ENCODE peak calls at places on chromosomes 12 and 14, in four cellular contexts. N is body of pancreas; G is CD4-positive, alpha-beta T cell; R is nephron progenitor cell. A is an unnamed sample.

GRCh38 chr12:109760031-109760929 is 46.7 kb downstream of the FAM222A start:
- DNase-seq in G (no peak), N (peak), R (peak), A (peak)

GRCh38 chr12:109763201-109763841 is 49.7 kb downstream of the FAM222A start:
- DNase-seq in G (no peak), N (peak), R (no peak), A (no peak)

GRCh38 chr12:65565601-65566560 is 258.4 kb upstream of the HMGA2 start:
- DNase-seq in R (no peak), N (no peak), G (no peak), A (no peak)

GRCh38 chr12:52232916-52233461 is at the start of gene KRT7:
- DNase-seq in G (no peak), N (peak), R (peak), A (no peak)

GRCh38 chr12:103858953-103859601 is 18.0 kb upstream of the NT5DC3 start:
- DNase-seq in R (no peak), N (no peak), G (no peak), A (no peak)

GRCh38 chr12:76720068-76720467 is 43.8 kb upstream of the ZDHHC17 start:
- DNase-seq in G (no peak), N (no peak), R (no peak), A (no peak)

GRCh38 chr14:85090681-85091080 is 439.3 kb upstream of the FLRT2 start:
- DNase-seq in R (no peak), N (no peak), G (no peak), A (no peak)

GRCh38 chr12:76183459-76184186 is 99.1 kb upstream of the NAP1L1 start:
- DNase-seq in N (no peak), G (no peak), R (no peak), A (no peak)

GRCh38 chr12:101107032-101107763 is 102.8 kb downstream of the SLC5A8 start:
- DNase-seq in G (no peak), R (no peak), N (no peak), A (no peak)

GRCh38 chr14:39203659-39204606 is 28.9 kb downstream of the PNN start:
- DNase-seq in R (no peak), N (no peak), G (no peak), A (no peak)

GRCh38 chr12:98373019-98373554 is 142.3 kb upstream of the TMPO start:
- DNase-seq in R (peak), N (no peak), G (no peak), A (no peak)

GRCh38 chr12:98371419-98371818 is 144.0 kb upstream of the TMPO start:
- DNase-seq in G (no peak), R (no peak), N (no peak), A (no peak)

GRCh38 chr12:98370976-98371375 is 144.4 kb upstream of the TMPO start:
- DNase-seq in R (no peak), N (no peak), G (no peak), A (no peak)

GRCh38 chr12:98372340-98373018 is 142.9 kb upstream of the TMPO start:
- DNase-seq in G (no peak), R (no peak), N (no peak), A (no peak)

GRCh38 chr12:98373982-98374381 is 141.4 kb upstream of the TMPO start:
- DNase-seq in R (no peak), G (no peak), N (no peak), A (no peak)
- TF ChIP-seq CTCF in R (peak), G (no peak), N (no peak), A (no peak)

DNA sequence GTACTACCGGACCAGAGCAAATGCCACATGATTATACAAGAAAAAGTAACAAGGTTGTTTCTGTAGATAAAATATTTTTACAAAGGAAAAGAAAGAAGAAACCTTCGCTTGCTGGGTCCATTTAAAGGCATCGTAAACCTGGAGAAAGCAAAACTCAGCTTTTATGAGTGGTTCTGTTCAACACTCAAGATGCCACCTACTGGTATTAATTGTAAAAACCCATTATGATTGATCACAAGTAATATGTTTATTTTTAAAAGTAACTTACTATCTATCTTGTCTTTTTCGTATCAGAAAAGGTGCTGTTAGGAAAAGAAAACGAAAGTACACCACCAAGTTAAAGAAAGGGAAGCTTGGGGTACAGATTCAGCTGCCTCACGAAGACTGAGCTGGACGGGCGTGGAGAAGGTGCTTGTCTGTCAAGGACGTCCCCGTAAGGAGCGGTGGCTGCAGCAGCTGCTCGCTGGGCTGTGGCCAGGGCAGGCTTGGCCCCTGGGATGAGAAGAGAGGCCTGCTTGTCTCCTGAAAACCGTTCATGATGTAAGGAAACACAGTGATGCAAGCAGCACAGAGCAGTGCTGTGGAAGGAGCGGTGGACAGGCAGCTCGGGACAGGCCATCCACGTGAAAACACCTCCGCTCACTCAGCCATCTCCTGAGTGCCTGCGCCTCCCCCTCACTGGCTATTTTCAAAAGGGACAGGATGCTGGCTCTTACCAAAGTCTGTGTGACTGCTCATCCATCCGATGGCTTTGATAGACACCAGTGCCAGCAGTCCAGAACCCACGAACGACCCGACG is 25.0 kb downstream of the SLC15A4 start:
- DNase-seq in R (peak), N (no peak), G (no peak), A (no peak)
- TF ChIP-seq CTCF in R (no peak), N (no peak), G (no peak), A (peak)

DNA sequence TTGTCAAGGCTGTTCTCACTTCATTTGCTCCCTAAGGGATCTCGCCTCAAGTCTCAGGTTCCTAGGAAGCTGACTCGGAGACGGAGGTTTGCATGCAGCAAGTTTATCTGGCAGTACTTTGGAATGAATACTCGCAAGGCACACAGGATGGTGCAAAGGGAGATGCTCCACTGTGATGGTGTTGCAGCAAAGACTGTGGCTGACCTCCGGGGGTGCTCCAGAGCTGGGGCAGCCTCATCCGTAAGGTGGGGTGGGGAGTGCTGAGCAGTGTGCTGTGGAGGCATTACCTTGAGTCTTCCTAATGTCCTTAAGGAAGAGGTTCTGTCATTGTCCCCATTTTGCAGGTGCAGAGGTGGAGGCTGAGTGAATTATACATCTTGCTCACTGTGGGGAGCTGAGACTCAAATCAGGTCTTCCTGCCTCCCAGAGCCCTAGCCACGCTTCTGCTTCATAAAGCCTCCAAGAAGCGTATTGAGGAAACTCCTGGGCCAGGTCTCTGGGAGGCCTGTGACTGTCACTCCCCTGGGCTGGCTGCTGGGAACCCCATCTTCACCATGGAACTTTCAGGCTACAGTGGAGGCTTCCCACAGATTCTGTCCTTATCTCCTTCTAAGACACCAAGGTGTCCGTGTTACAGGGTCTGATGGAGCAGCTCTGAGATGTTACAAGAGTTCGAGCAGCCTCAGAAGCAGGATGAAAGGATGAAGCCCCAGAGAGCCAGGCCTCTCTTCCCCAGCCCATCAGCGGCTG is 39.5 kb downstream of the GALNT16 start:
- DNase-seq in N (no peak), R (no peak), G (no peak), A (no peak)
- TF ChIP-seq CTCF in N (no peak), R (peak), G (no peak), A (no peak)

GRCh38 chr14:100640481-100641273 is 53.5 kb upstream of the BEGAIN start:
- DNase-seq in N (no peak), G (peak), R (no peak), A (peak)
- TF ChIP-seq CTCF in N (no peak), G (peak), R (no peak), A (no peak)

GRCh38 chr12:6685814-6686213 is 3.4 kb downstream of the ZNF384 start:
- DNase-seq in N (no peak), G (no peak), R (no peak), A (no peak)

GRCh38 chr12:6688543-6688999 is 604 bp downstream of the ZNF384 start:
- DNase-seq in N (peak), G (peak), R (no peak), A (peak)

GRCh38 chr12:6691473-6691872 is 2.3 kb upstream of the ZNF384 start:
- DNase-seq in G (no peak), N (no peak), R (no peak), A (no peak)

GRCh38 chr12:6692888-6693287 is 3.7 kb upstream of the ZNF384 start:
- DNase-seq in G (no peak), N (no peak), R (no peak), A (no peak)

GRCh38 chr12:6689000-6689882 is at the start of gene ZNF384:
- DNase-seq in R (peak), G (peak), N (peak), A (peak)
- TF ChIP-seq CTCF in R (no peak), G (peak), N (no peak), A (no peak)

GRCh38 chr12:58933068-58933681 is 12.9 kb upstream of the LRIG3 start:
- DNase-seq in G (no peak), R (no peak), N (no peak), A (no peak)

GRCh38 chr12:58934528-58934927 is 14.2 kb upstream of the LRIG3 start:
- DNase-seq in R (no peak), G (no peak), N (no peak), A (no peak)

GRCh38 chr12:58930770-58931324 is 10.5 kb upstream of the LRIG3 start:
- DNase-seq in G (no peak), R (no peak), N (no peak), A (no peak)

GRCh38 chr12:58927112-58927511 is 6.8 kb upstream of the LRIG3 start:
- DNase-seq in G (no peak), R (no peak), N (no peak), A (no peak)

GRCh38 chr12:58931518-58931917 is 11.2 kb upstream of the LRIG3 start:
- DNase-seq in R (no peak), N (no peak), G (no peak), A (no peak)
- TF ChIP-seq CTCF in R (no peak), N (no peak), G (no peak), A (no peak)

GRCh38 chr14:79587194-79587593 is 624.1 kb downstream of the DIO2 start:
- DNase-seq in G (no peak), R (no peak), N (no peak), A (no peak)

GRCh38 chr14:79583738-79584405 is 627.4 kb downstream of the DIO2 start:
- DNase-seq in N (no peak), G (no peak), R (no peak), A (no peak)

GRCh38 chr14:79585845-79586244 is 625.5 kb downstream of the DIO2 start:
- DNase-seq in G (no peak), R (no peak), N (no peak), A (no peak)

GRCh38 chr14:79586401-79586800 is 624.9 kb downstream of the DIO2 start:
- DNase-seq in R (no peak), N (peak), G (no peak), A (no peak)

DNA sequence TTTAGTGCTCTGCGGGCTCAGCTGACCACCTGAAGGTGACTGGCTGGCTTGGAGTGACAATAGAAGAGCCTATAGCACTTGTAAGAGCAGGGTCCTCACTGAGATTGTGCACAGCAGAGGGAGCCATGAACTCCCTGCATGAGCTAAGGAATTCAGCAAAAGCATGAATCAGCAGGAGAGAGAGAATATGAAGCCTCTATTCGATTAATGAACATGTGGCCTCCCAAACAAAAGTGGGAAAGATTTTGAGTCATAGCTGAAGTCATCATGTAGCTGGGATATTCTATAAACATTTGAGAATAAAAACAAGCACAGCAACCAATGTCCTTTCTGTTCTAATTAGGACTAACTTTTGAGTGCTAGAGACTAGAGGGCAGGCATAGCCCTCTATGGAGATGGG is 626.6 kb downstream of the DIO2 start:
- DNase-seq in N (no peak), R (no peak), G (no peak), A (no peak)
- TF ChIP-seq CTCF in N (no peak), R (no peak), G (no peak), A (no peak)

GRCh38 chr12:12007001-12007712 is 63.6 kb upstream of the BCL2L14 start:
- DNase-seq in N (no peak), R (no peak), G (peak), A (no peak)

GRCh38 chr12:12008931-12009611 is 61.7 kb upstream of the BCL2L14 start:
- DNase-seq in N (no peak), R (peak), G (peak), A (no peak)

GRCh38 chr12:12010277-12011031 is 60.3 kb upstream of the BCL2L14 start:
- DNase-seq in R (no peak), N (no peak), G (peak), A (peak)

GRCh38 chr12:12007713-12008231 is 63.0 kb upstream of the BCL2L14 start:
- DNase-seq in G (no peak), N (no peak), R (no peak), A (no peak)

GRCh38 chr12:12008232-12008850 is 62.4 kb upstream of the BCL2L14 start:
- DNase-seq in N (no peak), R (no peak), G (peak), A (no peak)
- TF ChIP-seq CTCF in N (peak), R (no peak), G (peak), A (peak)

GRCh38 chr12:20250761-20251160 is 117.6 kb upstream of the PDE3A start:
- DNase-seq in G (no peak), R (no peak), N (no peak), A (no peak)

GRCh38 chr12:20248646-20249045 is 119.7 kb upstream of the PDE3A start:
- DNase-seq in R (no peak), G (no peak), N (no peak), A (no peak)
- TF ChIP-seq CTCF in R (no peak), G (no peak), N (no peak), A (no peak)

DNA sequence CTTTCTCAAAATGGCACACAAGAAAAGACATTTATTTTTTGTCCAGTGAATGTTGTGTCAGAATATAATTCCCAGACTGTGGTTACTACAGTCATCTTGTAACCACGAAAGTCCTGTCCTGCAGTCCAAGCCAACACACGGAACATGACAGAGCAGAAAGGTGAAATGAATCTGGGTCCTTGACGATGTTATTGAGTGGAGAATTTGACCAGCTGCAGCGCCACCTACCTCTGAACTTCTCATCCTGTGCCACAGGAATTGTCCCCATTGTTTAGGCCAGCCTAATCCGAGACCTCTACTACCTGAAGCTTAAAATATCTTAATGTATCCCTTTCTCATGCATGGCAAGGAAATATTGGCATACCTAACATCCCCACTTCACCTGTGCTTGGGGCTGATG is 64.1 kb upstream of the OTX2 start:
- DNase-seq in G (no peak), R (peak), N (peak), A (no peak)
- TF ChIP-seq CTCF in G (no peak), R (peak), N (peak), A (no peak)

A was measured in natural killer cell.